ENCODE peak calls at places on chromosome 6, in four cellular contexts. W, B, S and D are unnamed samples.
A peak's percentile ranks its signal among the peaks of the same experiment; 100 is the strongest.

GRCh38 chr6:52691718-52692117 is 20.8 kb downstream of the TMEM14A start:
- DNase-seq in W (no peak), B (no peak), S (no peak), D (no peak)

GRCh38 chr6:21348462-21349195 is 244.9 kb upstream of the SOX4 start:
- DNase-seq in W (peak; percentile 75), B (no peak), S (peak; percentile 19), D (no peak)

GRCh38 chr6:148109732-148110131 is 232.9 kb upstream of the SASH1 start:
- DNase-seq in W (no peak), B (no peak), S (no peak), D (no peak)

GRCh38 chr6:1735239-1735803 is 125.6 kb downstream of the FOXC1 start:
- DNase-seq in W (no peak), B (no peak), S (no peak), D (no peak)

GRCh38 chr6:158847012-158847529 is 27.9 kb upstream of the EZR start:
- DNase-seq in W (no peak), B (no peak), S (no peak), D (no peak)

GRCh38 chr6:39653631-39654030 is 71.6 kb downstream of the KIF6 start:
- DNase-seq in W (no peak), B (no peak), S (no peak), D (no peak)

GRCh38 chr6:24990227-24990843 is 54.6 kb upstream of the RIPOR2 start:
- DNase-seq in W (no peak), B (no peak), S (no peak), D (no peak)

GRCh38 chr6:105452924-105453756 is 50.3 kb upstream of the PREP start:
- DNase-seq in W (no peak), B (peak; percentile 25), S (no peak), D (no peak)

GRCh38 chr6:117733341-117733740 is 58.1 kb downstream of the NUS1 start:
- DNase-seq in W (no peak), B (no peak), S (no peak), D (no peak)

GRCh38 chr6:6781172-6781876 is 192.8 kb downstream of the LY86 start:
- DNase-seq in W (no peak), B (no peak), S (peak; percentile 43), D (no peak)

GRCh38 chr6:25136879-25137278 is 142.3 kb upstream of the CARMIL1 start:
- DNase-seq in W (no peak), B (no peak), S (no peak), D (no peak)

GRCh38 chr6:153411249-153411648 is 280.2 kb upstream of the RGS17 start:
- DNase-seq in W (no peak), B (no peak), S (no peak), D (no peak)
- H3K4me1 ChIP-seq in W (no peaks in the 10 kb centered on the region), B (no peaks in the 10 kb centered on the region), S (no peaks in the 10 kb centered on the region), D (no peaks in the 10 kb centered on the region)

GRCh38 chr6:131949615-131949908 is 1.6 kb downstream of the CCN2 start:
- DNase-seq in W (no peak), B (no peak), S (no peak), D (no peak)
- H3K4me3 ChIP-seq in W (peak overlapping the region; percentile 47), B (peak overlapping the region; percentile 83), S (peak overlapping the region; percentile 73), D (no peak overlapping the region)

GRCh38 chr6:96157018-96157565 is 141.3 kb downstream of the FUT9 start:
- DNase-seq in W (no peak), B (no peak), S (no peak), D (no peak)

GRCh38 chr6:96156425-96156824 is 140.7 kb downstream of the FUT9 start:
- DNase-seq in W (no peak), B (no peak), S (no peak), D (no peak)

GRCh38 chr6:96152114-96152708 is 136.4 kb downstream of the FUT9 start:
- DNase-seq in W (no peak), B (no peak), S (no peak), D (no peak)

GRCh38 chr6:96151707-96152106 is 135.9 kb downstream of the FUT9 start:
- DNase-seq in W (no peak), B (no peak), S (no peak), D (no peak)

GRCh38 chr6:96153775-96154174 is 138.0 kb downstream of the FUT9 start:
- DNase-seq in W (no peak), B (no peak), S (no peak), D (no peak)
- TF ChIP-seq CTCF in W (no peak), B (no peak), S (no peak), D (no peak)

GRCh38 chr6:144148891-144149290 is 1.4 kb upstream of the STX11 start:
- DNase-seq in W (no peak), B (no peak), S (no peak), D (no peak)

GRCh38 chr6:144143878-144144277 is 6.4 kb upstream of the STX11 start:
- DNase-seq in W (no peak), B (no peak), S (no peak), D (no peak)

GRCh38 chr6:144141470-144141869 is 8.8 kb upstream of the STX11 start:
- DNase-seq in W (no peak), B (no peak), S (no peak), D (no peak)

GRCh38 chr6:144145546-144145945 is 4.8 kb upstream of the STX11 start:
- DNase-seq in W (no peak), B (no peak), S (no peak), D (no peak)

GRCh38 chr6:144144996-144145395 is 5.3 kb upstream of the STX11 start:
- DNase-seq in W (no peak), B (no peak), S (no peak), D (no peak)
- H3K4me1 ChIP-seq in W (no peaks in the 10 kb centered on the region), B (peaks cover 6% of the 10 kb centered on the region), S (peaks cover 10% of the 10 kb centered on the region), D (peaks cover 7% of the 10 kb centered on the region)

GRCh38 chr6:27871919-27872633 is 40.1 kb downstream of the OR2B2 start:
- DNase-seq in W (peak; percentile 91), B (peak; percentile 84), S (peak; percentile 36), D (peak; percentile 93)
- H3K4me3 ChIP-seq in W (peak overlapping the region; percentile 48), B (peak overlapping the region; percentile 36), S (peak overlapping the region; percentile 59), D (peak overlapping the region; percentile 33)

GRCh38 chr6:46103437-46103836 is 26.4 kb upstream of the ENPP4 start:
- DNase-seq in W (no peak), B (no peak), S (no peak), D (no peak)
- TF ChIP-seq CTCF in W (no peak), B (no peak), S (peak; percentile 28), D (no peak)

GRCh38 chr6:2863901-2864300 is 22.2 kb upstream of the SERPINB1 start:
- DNase-seq in W (no peak), B (no peak), S (no peak), D (no peak)
- H3K4me1 ChIP-seq in W (peaks cover 2% of the 10 kb centered on the region), B (peaks cover under 1% of the 10 kb centered on the region), S (peaks cover 45% of the 10 kb centered on the region), D (no peaks in the 10 kb centered on the region)

GRCh38 chr6:64926051-64926450 is 781.0 kb downstream of the EYS start:
- DNase-seq in W (no peak), B (no peak), S (no peak), D (no peak)
- H3K4me3 ChIP-seq in W (no peak overlapping the region), B (no peak overlapping the region), S (no peak overlapping the region), D (no peak overlapping the region)